ENCODE peak calls at places on chromosomes 11 and 22, in seven cellular contexts. V, W, H, P, O, C and M are unnamed samples. For H3K4me1, the result is how much of the 10 kb centered on the place peaks cover.

GRCh38 chr22:35727436-35727835 is 9.8 kb downstream of the APOL5 start:
- DNase-seq in V (no peak), W (peak), H (no peak), P (no peak), O (no peak), C (no peak), M (no peak)

GRCh38 chr11:22521226-22521625 is 104.4 kb downstream of the FANCF start:
- DNase-seq in V (no peak), W (peak), H (no peak), P (no peak), O (no peak), C (no peak), M (no peak)

GRCh38 chr22:48842583-48842945 is 985.1 kb downstream of the BRD1 start:
- DNase-seq in V (no peak), W (no peak), H (no peak), P (no peak), O (no peak), C (no peak), M (no peak)

GRCh38 chr22:42684462-42685195 is 35.4 kb upstream of the CYB5R3 start:
- DNase-seq in V (no peak), W (no peak), H (no peak), P (no peak), O (no peak), C (no peak), M (no peak)

GRCh38 chr11:103794262-103794661 is 242.2 kb upstream of the DDI1 start:
- DNase-seq in V (no peak), W (no peak), H (no peak), P (no peak), O (no peak), C (no peak), M (no peak)

GRCh38 chr11:102798012-102798746 is at the start of gene MMP1:
- DNase-seq in V (no peak), W (peak), H (no peak), P (no peak), O (no peak), C (no peak), M (no peak)

GRCh38 chr11:65887026-65887722 is 1.1 kb downstream of the FIBP start:
- DNase-seq in V (no peak), W (no peak), H (no peak), P (no peak), O (no peak), C (peak), M (no peak)

GRCh38 chr22:39463931-39464390 is 7.1 kb downstream of the MGAT3 start:
- DNase-seq in V (no peak), W (no peak), H (no peak), P (no peak), O (no peak), C (peak), M (no peak)

GRCh38 chr11:17477084-17477333 is 364 bp upstream of the ABCC8 start:
- DNase-seq in V (no peak), W (no peak), H (no peak), P (no peak), O (no peak), C (no peak), M (no peak)

GRCh38 chr11:104164028-104164520 is at the start of gene PDGFD:
- DNase-seq in V (peak), W (peak), H (peak), P (peak), O (peak), C (peak), M (peak)

DNA sequence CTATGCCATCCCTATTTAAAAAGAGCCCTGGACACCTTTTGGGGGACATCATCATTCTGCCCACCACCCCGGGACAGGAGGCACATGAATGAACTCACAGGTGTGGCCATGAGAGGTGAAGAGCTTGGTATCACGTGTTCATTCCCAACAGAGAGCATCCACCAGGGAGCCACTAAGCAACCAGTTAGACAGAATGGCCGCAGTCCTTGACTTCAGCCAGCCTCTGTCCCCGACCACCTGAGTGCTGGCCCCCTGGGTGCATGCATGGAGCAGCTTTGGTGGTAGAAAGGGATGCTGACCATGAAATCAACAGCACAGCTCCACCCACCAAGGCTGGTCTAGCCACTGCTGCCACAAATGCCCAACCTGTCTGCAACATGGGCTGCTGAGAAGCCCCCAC is 31.1 kb upstream of the CD81 start:
- DNase-seq in V (no peak), W (no peak), H (no peak), P (no peak), O (no peak), C (peak), M (no peak)
- H3K27ac ChIP-seq in V (no peak), W (no peak), H (no peak), P (no peak), O (no peak), C (no peak), M (no peak)

DNA sequence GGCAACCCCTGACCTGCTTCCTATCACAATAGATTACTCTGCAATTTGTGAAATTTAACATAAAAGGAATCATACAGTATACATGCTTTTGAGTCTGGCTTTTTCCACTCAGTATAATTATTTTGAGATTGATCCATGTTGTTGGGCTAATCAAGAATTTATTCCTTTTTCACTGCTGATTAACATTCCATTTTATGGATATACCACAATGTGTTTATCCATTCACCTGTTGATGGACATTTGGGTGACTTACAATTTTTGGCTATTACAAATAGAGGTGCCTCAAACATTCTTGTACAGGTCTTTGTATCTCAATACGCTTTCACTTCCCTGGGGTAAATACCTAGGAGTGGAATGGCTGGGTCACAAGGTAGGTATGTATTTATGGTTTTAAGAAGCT is 24.9 kb downstream of the TENM4 start:
- DNase-seq in V (no peak), W (no peak), H (no peak), P (no peak), O (no peak), C (no peak), M (no peak)
- H3K4me1 ChIP-seq in V (under half), W (under half), H (under half), P (under half), O (under half), C (under half), M (under half)

GRCh38 chr11:112156153-112156552 is 7.7 kb downstream of the IL18 start:
- DNase-seq in V (no peak), W (peak), H (no peak), P (no peak), O (no peak), C (no peak), M (no peak)

GRCh38 chr11:112159098-112159761 is 4.7 kb downstream of the IL18 start:
- DNase-seq in V (no peak), W (no peak), H (no peak), P (no peak), O (no peak), C (no peak), M (no peak)

GRCh38 chr11:112156594-112157273 is 7.2 kb downstream of the IL18 start:
- DNase-seq in V (no peak), W (no peak), H (no peak), P (no peak), O (no peak), C (no peak), M (no peak)

GRCh38 chr11:112160452-112160851 is 3.4 kb downstream of the IL18 start:
- DNase-seq in V (no peak), W (no peak), H (no peak), P (no peak), O (no peak), C (no peak), M (no peak)

GRCh38 chr11:112157274-112157766 is 6.6 kb downstream of the IL18 start:
- DNase-seq in V (no peak), W (peak), H (no peak), P (no peak), O (no peak), C (no peak), M (no peak)
- H3K27ac ChIP-seq in V (no peak), W (peak), H (no peak), P (no peak), O (peak), C (no peak), M (no peak)

GRCh38 chr11:47247502-47247901 is 1.1 kb downstream of the ACP2 start:
- DNase-seq in V (no peak), W (no peak), H (no peak), P (no peak), O (peak), C (no peak), M (no peak)
- H3K4me1 ChIP-seq in V (under half), W (under half), H (under half), P (under half), O (under half), C (under half), M (under half)

GRCh38 chr11:125946712-125947418 is 1.0 kb downstream of the VSIG10L2 start:
- DNase-seq in V (no peak), W (no peak), H (no peak), P (no peak), O (no peak), C (peak), M (no peak)
- H3K27ac ChIP-seq in V (no peak), W (no peak), H (no peak), P (no peak), O (no peak), C (no peak), M (no peak)

DNA sequence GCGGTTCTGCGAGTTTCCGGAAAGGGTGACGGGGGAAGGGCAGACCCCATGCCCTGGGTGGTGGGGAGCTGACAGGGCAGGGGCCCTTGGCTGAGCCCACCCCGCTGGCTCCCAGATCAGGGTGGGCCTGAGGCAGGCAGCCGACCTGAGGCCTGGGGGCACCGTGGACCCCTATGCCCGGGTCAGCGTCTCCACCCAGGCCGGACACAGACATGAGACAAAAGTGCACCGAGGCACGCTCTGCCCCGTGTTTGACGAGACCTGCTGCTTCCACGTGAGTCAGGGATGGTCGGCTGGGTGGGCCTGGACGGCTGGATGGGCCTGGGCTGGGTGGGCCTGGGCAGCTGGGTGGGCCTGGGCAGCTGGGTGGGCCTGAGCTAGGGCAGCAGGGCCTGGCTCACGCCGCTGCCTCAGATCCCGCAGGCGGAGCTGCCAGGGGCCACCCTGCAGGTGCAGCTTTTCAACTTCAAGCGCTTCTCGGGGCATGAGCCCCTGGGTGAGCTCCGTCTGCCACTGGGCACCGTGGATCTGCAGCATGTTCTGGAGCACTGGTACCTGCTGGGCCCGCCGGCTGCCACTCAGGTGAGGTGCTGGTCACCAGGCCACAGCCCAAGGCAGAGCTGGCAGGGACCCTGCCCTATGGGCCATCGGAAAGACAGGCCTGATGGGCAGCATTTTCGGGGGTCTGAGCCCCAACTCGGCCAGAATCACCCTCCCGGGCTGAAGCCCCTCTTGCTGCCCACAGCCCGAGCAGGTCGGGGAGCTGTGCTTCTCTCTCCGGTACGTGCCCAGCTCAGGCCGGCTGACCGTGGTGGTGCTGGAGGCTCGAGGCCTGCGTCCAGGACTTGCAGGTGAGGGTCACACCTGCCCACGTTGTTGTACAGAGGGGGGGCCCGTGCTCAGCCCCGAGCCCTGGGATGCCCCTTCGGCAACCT is 1.5 kb downstream of the SYT8 start:
- DNase-seq in V (no peak), W (no peak), H (no peak), P (no peak), O (no peak), C (no peak), M (peak)
- H3K4me1 ChIP-seq in V (under half), W (under half), H (under half), P (under half), O (under half), C (under half), M (under half)

DNA sequence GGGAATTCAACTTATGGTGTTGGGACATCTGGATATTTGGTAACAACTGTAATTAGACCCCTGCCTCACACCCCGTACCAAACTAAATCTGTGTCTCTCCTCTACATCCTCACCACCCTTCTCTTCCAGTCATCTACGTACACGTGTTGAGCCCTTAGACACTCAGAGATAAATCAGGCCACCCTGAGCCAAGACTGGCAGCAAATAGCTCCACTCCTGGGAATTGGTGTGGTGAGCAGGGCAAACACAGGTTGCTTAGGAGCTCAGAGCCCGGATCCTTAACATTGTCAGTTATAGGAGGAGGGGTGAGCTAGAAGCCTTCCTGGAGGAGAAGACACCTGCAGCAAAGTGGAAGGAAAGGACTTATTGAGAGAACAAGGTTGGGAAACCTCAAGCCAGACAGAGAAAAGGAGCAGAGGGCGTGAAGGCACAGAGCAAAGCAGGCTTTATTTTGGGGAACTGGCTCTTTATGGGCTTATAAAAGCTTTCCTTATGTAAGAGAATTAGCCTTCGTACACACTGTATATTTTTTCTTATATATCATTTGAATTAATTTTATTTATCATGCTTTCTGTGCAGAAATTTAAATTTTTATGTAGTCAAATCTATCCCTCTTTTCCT is 36.9 kb upstream of the KLHL35 start:
- DNase-seq in V (no peak), W (no peak), H (no peak), P (no peak), O (no peak), C (no peak), M (no peak)
- H3K27ac ChIP-seq in V (no peak), W (no peak), H (no peak), P (no peak), O (no peak), C (no peak), M (no peak)